ENCODE peak calls at places on chromosomes 6 and 20, in eight cellular contexts. B, G, T, W, X, D, Q and E are unnamed samples.

GRCh38 chr20:49656304-49656703 is 57.4 kb downstream of the B4GALT5 start:
- DNase-seq in B (no peak), G (no peak), T (no peak), W (peak), X (no peak), D (no peak), Q (no peak), E (no peak)

GRCh38 chr6:41548841-41549642 is 2.9 kb downstream of the FOXP4 start:
- DNase-seq in B (no peak), G (no peak), T (no peak), W (no peak), X (no peak), D (no peak), Q (no peak), E (no peak)

GRCh38 chr6:37137201-37137880 is 32.6 kb upstream of the PIM1 start:
- DNase-seq in B (no peak), G (no peak), T (peak), W (no peak), X (no peak), D (no peak), Q (no peak), E (no peak)

GRCh38 chr6:156585859-156586258 is 191.3 kb upstream of the ARID1B start:
- DNase-seq in B (no peak), G (no peak), T (no peak), W (no peak), X (no peak), D (no peak), Q (no peak), E (no peak)

GRCh38 chr20:38202153-38202981 is 37.3 kb upstream of the TGM2 start:
- DNase-seq in B (peak), G (no peak), T (no peak), W (no peak), X (no peak), D (no peak), Q (no peak), E (no peak)

GRCh38 chr6:122749451-122750050 is 30.0 kb upstream of the FABP7 start:
- DNase-seq in B (no peak), G (no peak), T (no peak), W (no peak), X (no peak), D (no peak), Q (no peak), E (no peak)

GRCh38 chr6:163080228-163080627 is 334.3 kb upstream of the QKI start:
- DNase-seq in B (no peak), G (no peak), T (no peak), W (no peak), X (no peak), D (no peak), Q (no peak), E (no peak)

GRCh38 chr6:160930547-160931377 is 60.8 kb upstream of the MAP3K4 start:
- DNase-seq in B (peak), G (peak), T (peak), W (peak), X (peak), D (peak), Q (peak), E (peak)

GRCh38 chr6:2792330-2792729 is 27.1 kb downstream of the WRNIP1 start:
- DNase-seq in B (no peak), G (no peak), T (peak), W (no peak), X (no peak), D (no peak), Q (no peak), E (no peak)

GRCh38 chr20:59448828-59449444 is 148.5 kb downstream of the EDN3 start:
- DNase-seq in B (no peak), G (no peak), T (no peak), W (no peak), X (no peak), D (no peak), Q (no peak), E (no peak)

GRCh38 chr6:56172144-56172543 is 75.2 kb downstream of the COL21A1 start:
- DNase-seq in B (no peak), G (no peak), T (peak), W (no peak), X (no peak), D (no peak), Q (no peak), E (no peak)

GRCh38 chr6:56173228-56173627 is 74.2 kb downstream of the COL21A1 start:
- DNase-seq in B (no peak), G (no peak), T (no peak), W (no peak), X (no peak), D (no peak), Q (no peak), E (no peak)

GRCh38 chr6:56176741-56177140 is 70.6 kb downstream of the COL21A1 start:
- DNase-seq in B (no peak), G (no peak), T (no peak), W (no peak), X (no peak), D (no peak), Q (no peak), E (no peak)
- TF ChIP-seq POLR2AphosphoS5 in B (no peak), G (no peak), T (no peak), W (no peak), X (no peak), D (no peak), Q (no peak), E (no peak)

DNA sequence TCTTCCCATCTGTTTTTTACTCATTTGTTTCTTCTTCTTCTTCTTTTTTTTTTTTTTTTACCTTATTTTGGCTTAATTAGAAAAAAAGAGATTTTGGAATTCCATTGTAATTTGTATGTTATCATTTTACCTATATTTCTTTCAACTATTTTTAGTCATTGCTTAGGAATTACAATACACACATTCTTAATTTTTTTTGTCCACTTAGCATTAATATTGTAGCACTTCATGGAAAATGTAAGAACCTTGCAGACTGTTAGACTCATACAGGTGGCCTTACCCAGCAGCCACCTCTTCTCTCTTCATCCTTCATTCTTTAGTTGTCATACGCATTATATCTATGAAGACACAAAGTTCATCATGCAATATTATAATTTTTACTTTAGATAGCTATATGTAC is 5.8 kb upstream of the SLC18B1 start:
- DNase-seq in B (no peak), G (no peak), T (no peak), W (no peak), X (no peak), D (no peak), Q (no peak), E (no peak)
- TF ChIP-seq POLR2AphosphoS5 in B (no peak), G (no peak), T (no peak), W (no peak), X (no peak), D (no peak), Q (no peak), E (no peak)

DNA sequence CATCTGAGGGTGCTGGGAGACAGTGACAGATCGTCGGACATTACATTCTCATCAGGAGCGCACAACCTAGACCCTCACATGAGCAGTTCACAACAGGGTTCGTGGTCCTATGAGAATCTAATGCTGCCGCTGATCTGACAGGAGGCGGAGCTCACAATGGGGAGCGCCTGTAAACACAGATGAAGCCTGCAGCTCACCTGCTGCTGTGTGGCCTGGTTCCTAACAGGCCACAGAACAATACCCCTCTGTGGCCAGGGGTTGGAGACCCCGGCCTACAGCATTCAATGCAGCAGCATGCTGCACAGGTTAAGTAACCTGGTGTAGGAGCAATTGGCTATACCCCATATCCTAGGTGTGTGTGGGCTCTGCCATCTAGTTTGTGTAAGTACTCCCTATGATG is 19.5 kb downstream of the ANKRD60 start:
- DNase-seq in B (no peak), G (no peak), T (no peak), W (no peak), X (no peak), D (no peak), Q (no peak), E (no peak)
- TF ChIP-seq POLR2AphosphoS5 in B (no peak), G (no peak), T (no peak), W (no peak), X (no peak), D (no peak), Q (no peak), E (no peak)

DNA sequence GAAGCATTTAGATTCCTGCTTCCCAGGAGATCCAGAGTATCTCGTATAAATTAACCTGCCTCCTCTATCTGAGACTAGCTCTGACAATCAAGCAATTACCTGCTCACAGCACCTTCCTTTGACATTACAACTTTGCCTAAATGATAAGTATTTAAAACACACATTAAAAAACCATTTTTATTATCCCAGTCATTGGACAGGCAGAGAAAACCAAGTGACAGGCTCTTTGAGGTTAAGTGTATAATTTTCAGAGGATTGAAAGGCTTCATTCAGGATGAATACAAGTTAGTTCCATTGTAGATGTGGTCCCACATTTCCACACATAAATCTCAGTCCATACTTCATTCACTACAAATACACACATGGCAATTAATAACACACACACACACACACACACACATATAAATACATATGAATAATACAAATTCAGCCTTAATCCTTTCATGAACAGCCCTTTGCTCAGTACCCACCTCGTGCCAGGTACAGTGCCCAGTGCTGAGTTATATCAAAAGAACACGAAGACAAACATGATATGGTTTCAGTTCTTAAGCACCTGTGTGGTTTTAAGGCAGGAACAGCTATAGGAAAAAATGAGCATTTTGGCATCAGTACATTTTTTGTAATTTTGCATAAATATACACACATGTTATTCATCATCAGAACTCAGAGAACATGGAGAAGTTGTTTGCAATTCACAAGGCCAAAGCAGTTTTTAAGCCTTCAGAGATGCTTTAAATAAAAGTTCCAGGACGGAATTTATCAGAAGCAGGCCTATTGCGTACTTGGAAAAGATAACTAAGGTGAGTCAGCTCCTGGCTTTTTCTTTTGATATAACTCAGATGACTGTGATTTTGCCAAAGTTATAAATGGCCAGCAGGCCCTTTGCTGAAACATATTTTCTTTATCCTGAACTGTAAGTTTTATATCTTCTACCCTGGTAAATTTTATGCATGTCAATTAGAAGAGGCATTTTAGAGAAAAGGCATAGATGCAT is 55.3 kb upstream of the PLCB1 start:
- DNase-seq in B (no peak), G (no peak), T (no peak), W (no peak), X (no peak), D (peak), Q (no peak), E (no peak)
- TF ChIP-seq POLR2AphosphoS5 in B (no peak), G (no peak), T (no peak), W (no peak), X (no peak), D (no peak), Q (no peak), E (no peak)

DNA sequence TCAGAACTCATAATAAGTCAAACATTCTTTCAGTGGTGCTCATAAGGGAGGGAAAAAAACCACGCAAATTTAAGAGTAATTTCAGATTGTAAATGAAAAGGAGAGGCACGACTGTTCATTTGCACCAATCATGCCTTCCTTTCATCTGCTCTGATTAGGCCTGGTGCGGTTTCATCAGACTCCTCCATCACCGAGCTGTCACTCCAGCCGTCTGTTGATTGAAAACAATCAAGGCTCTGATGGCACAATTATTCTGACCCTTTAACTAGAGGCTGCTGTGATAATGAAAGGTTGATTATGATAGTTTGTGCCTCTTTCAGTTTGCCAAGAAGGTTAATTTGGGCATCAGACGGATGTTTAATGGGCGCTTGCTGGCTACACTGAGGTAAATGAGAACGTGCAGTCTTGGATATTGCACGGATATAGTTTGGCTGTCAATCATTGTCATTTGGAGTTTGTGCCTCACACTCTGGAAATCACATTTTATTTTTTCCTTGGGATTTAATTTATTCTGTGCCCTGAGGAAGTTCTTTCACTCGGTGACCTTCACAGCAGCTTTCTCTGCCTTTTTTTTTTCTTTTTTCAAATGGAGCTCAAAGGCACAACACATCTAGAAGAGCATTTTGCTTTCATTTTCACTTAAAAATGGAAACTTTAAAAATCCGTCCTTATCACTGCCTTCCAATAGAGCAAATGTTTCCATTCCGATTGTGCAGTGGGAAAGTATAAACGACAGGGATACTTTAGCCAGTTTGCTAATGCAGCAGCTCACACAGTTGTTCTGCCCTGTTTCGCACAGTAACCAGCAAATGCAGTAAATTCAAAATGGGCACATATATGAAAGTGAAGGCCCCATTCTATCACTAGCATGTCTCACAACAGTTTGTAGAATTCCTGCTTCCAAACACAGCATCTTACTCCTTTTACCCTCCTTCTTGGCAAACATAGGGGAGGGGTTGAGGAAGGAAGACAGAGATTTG is 172.8 kb downstream of the KLHL32 start:
- DNase-seq in B (no peak), G (no peak), T (peak), W (no peak), X (no peak), D (no peak), Q (no peak), E (no peak)
- TF ChIP-seq POLR2AphosphoS5 in B (no peak), G (no peak), T (no peak), W (no peak), X (no peak), D (no peak), Q (no peak), E (no peak)

GRCh38 chr6:107715523-107716321 is 108.4 kb downstream of the SCML4 start:
- DNase-seq in B (no peak), G (no peak), T (no peak), W (no peak), X (no peak), D (no peak), Q (no peak), E (no peak)

GRCh38 chr6:107717781-107718180 is 106.3 kb downstream of the SCML4 start:
- DNase-seq in B (no peak), G (no peak), T (no peak), W (no peak), X (no peak), D (no peak), Q (no peak), E (no peak)

GRCh38 chr6:107718341-107718740 is 105.8 kb downstream of the SCML4 start:
- DNase-seq in B (no peak), G (no peak), T (no peak), W (no peak), X (no peak), D (no peak), Q (no peak), E (no peak)

GRCh38 chr6:107719160-107719559 is 105.0 kb downstream of the SCML4 start:
- DNase-seq in B (no peak), G (no peak), T (no peak), W (no peak), X (no peak), D (no peak), Q (no peak), E (no peak)

GRCh38 chr6:107716688-107717089 is 107.4 kb downstream of the SCML4 start:
- DNase-seq in B (peak), G (peak), T (no peak), W (no peak), X (peak), D (no peak), Q (no peak), E (peak)
- TF ChIP-seq POLR2AphosphoS5 in B (peak), G (peak), T (no peak), W (no peak), X (no peak), D (no peak), Q (no peak), E (peak)

DNA sequence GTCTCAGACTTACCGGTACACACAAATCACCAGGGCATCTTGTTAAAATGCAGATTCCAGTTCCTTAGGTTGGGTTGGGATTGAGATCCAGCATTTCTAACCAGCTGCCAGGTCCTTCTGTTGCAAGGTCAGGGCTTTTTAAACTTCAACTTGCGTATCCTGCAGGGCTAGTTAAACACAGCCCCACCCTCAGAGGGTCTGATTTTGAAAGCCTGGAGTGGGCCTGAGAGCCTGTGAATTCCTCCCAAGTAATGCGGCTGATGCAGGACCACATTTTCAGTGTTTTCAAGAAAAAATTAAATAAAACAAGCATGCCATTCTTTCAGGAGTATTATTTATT is 65.3 kb downstream of the MKKS start:
- DNase-seq in B (no peak), G (no peak), T (no peak), W (no peak), X (no peak), D (no peak), Q (no peak), E (no peak)
- TF ChIP-seq POLR2AphosphoS5 in B (no peak), G (no peak), T (no peak), W (no peak), X (no peak), D (no peak), Q (no peak), E (no peak)